ENCODE peak calls at places on chromosomes 3 and 15, in seven cellular contexts. One of them, this sample, is unnamed.

GRCh38 chr3:115227046-115227445 is 80.0 kb upstream of the ZBTB20 start:
- DNase-seq in NB4: no peak
- DNase-seq in RCC 7860: no peak
- DNase-seq in OCI-LY7: no peak
- DNase-seq in heart right ventricle: no peak
- DNase-seq in upper lobe of right lung: no peak
- DNase-seq in iPS DF 6.9: no peak
- DNase-seq in this sample: no peak

GRCh38 chr15:81296673-81297072 is 27.3 kb downstream of the STARD5 start:
- DNase-seq in NB4: peak
- DNase-seq in RCC 7860: no peak
- DNase-seq in OCI-LY7: peak
- DNase-seq in heart right ventricle: peak
- DNase-seq in upper lobe of right lung: peak
- DNase-seq in iPS DF 6.9: no peak
- DNase-seq in this sample: no peak

GRCh38 chr15:81754078-81754477 is 291.7 kb downstream of the MEX3B start:
- DNase-seq in NB4: no peak
- DNase-seq in RCC 7860: no peak
- DNase-seq in OCI-LY7: no peak
- DNase-seq in heart right ventricle: no peak
- DNase-seq in upper lobe of right lung: no peak
- DNase-seq in iPS DF 6.9: no peak
- DNase-seq in this sample: no peak

GRCh38 chr15:80076321-80077318 is 17.1 kb downstream of the ZFAND6 start:
- DNase-seq in NB4: no peak
- DNase-seq in RCC 7860: no peak
- DNase-seq in OCI-LY7: no peak
- DNase-seq in heart right ventricle: no peak
- DNase-seq in upper lobe of right lung: no peak
- DNase-seq in iPS DF 6.9: no peak
- DNase-seq in this sample: no peak

GRCh38 chr3:126104742-126105605 is 21.1 kb upstream of the SLC41A3 start:
- DNase-seq in NB4: no peak
- DNase-seq in RCC 7860: no peak
- DNase-seq in OCI-LY7: no peak
- DNase-seq in heart right ventricle: no peak
- DNase-seq in upper lobe of right lung: no peak
- DNase-seq in iPS DF 6.9: no peak
- DNase-seq in this sample: no peak

GRCh38 chr3:159760056-159760455 is 228.6 kb upstream of the IL12A start:
- DNase-seq in NB4: no peak
- DNase-seq in RCC 7860: no peak
- DNase-seq in OCI-LY7: no peak
- DNase-seq in heart right ventricle: no peak
- DNase-seq in upper lobe of right lung: no peak
- DNase-seq in iPS DF 6.9: no peak
- DNase-seq in this sample: no peak

GRCh38 chr3:187368251-187368733 is at the start of gene RTP4:
- DNase-seq in NB4: peak
- DNase-seq in RCC 7860: no peak
- DNase-seq in OCI-LY7: peak
- DNase-seq in heart right ventricle: peak
- DNase-seq in upper lobe of right lung: no peak
- DNase-seq in iPS DF 6.9: no peak
- DNase-seq in this sample: no peak

GRCh38 chr3:12420393-12420792 is 63.9 kb upstream of the TSEN2 start:
- DNase-seq in NB4: no peak
- DNase-seq in RCC 7860: no peak
- DNase-seq in OCI-LY7: no peak
- DNase-seq in heart right ventricle: no peak
- DNase-seq in upper lobe of right lung: no peak
- DNase-seq in iPS DF 6.9: no peak
- DNase-seq in this sample: no peak

GRCh38 chr3:7695067-7695466 is 806.6 kb upstream of the LMCD1 start:
- DNase-seq in NB4: no peak
- DNase-seq in RCC 7860: no peak
- DNase-seq in OCI-LY7: no peak
- DNase-seq in heart right ventricle: no peak
- DNase-seq in upper lobe of right lung: no peak
- DNase-seq in iPS DF 6.9: no peak
- DNase-seq in this sample: no peak

GRCh38 chr3:197458179-197458707 is 97.5 kb downstream of the BDH1 start:
- DNase-seq in NB4: peak
- DNase-seq in RCC 7860: no peak
- DNase-seq in OCI-LY7: no peak
- DNase-seq in heart right ventricle: no peak
- DNase-seq in upper lobe of right lung: peak
- DNase-seq in iPS DF 6.9: no peak
- DNase-seq in this sample: no peak

GRCh38 chr3:81554348-81554747 is 207.1 kb downstream of the GBE1 start:
- DNase-seq in NB4: peak
- DNase-seq in RCC 7860: no peak
- DNase-seq in OCI-LY7: no peak
- DNase-seq in heart right ventricle: no peak
- DNase-seq in upper lobe of right lung: no peak
- DNase-seq in iPS DF 6.9: no peak
- DNase-seq in this sample: no peak

GRCh38 chr3:126358038-126358815 is 1.0 kb upstream of the KLF15 start:
- DNase-seq in NB4: peak
- DNase-seq in RCC 7860: no peak
- DNase-seq in OCI-LY7: no peak
- DNase-seq in heart right ventricle: no peak
- DNase-seq in upper lobe of right lung: peak
- DNase-seq in iPS DF 6.9: peak
- DNase-seq in this sample: peak

GRCh38 chr15:80567721-80568157 is 127.4 kb upstream of the ABHD17C start:
- DNase-seq in NB4: peak
- DNase-seq in RCC 7860: peak
- DNase-seq in OCI-LY7: peak
- DNase-seq in heart right ventricle: peak
- DNase-seq in upper lobe of right lung: peak
- DNase-seq in iPS DF 6.9: peak
- DNase-seq in this sample: peak

GRCh38 chr3:69777582-69777967 is 38.3 kb downstream of the MITF start:
- DNase-seq in NB4: no peak
- DNase-seq in RCC 7860: no peak
- DNase-seq in OCI-LY7: no peak
- DNase-seq in heart right ventricle: no peak
- DNase-seq in upper lobe of right lung: no peak
- DNase-seq in iPS DF 6.9: no peak
- DNase-seq in this sample: no peak

GRCh38 chr3:160169139-160169830 is 55.9 kb upstream of the C3orf80 start:
- DNase-seq in NB4: no peak
- DNase-seq in RCC 7860: peak
- DNase-seq in OCI-LY7: no peak
- DNase-seq in heart right ventricle: no peak
- DNase-seq in upper lobe of right lung: no peak
- DNase-seq in iPS DF 6.9: no peak
- DNase-seq in this sample: no peak

GRCh38 chr15:52651868-52652267 is 27.3 kb downstream of the ATOSA start:
- DNase-seq in NB4: peak
- DNase-seq in RCC 7860: peak
- DNase-seq in OCI-LY7: no peak
- DNase-seq in heart right ventricle: peak
- DNase-seq in upper lobe of right lung: no peak
- DNase-seq in iPS DF 6.9: peak
- DNase-seq in this sample: no peak

GRCh38 chr3:2097641-2098191 is 950 bp upstream of the CNTN4 start:
- DNase-seq in NB4: no peak
- DNase-seq in RCC 7860: no peak
- DNase-seq in OCI-LY7: no peak
- DNase-seq in heart right ventricle: no peak
- DNase-seq in upper lobe of right lung: no peak
- DNase-seq in iPS DF 6.9: no peak
- DNase-seq in this sample: no peak

GRCh38 chr3:62201438-62202035 is 171.8 kb downstream of the FEZF2 start:
- DNase-seq in NB4: peak
- DNase-seq in RCC 7860: no peak
- DNase-seq in OCI-LY7: peak
- DNase-seq in heart right ventricle: no peak
- DNase-seq in upper lobe of right lung: no peak
- DNase-seq in iPS DF 6.9: no peak
- DNase-seq in this sample: no peak

GRCh38 chr3:54567949-54568348 is 359.9 kb downstream of the LRTM1 start:
- DNase-seq in NB4: no peak
- DNase-seq in RCC 7860: no peak
- DNase-seq in OCI-LY7: no peak
- DNase-seq in heart right ventricle: no peak
- DNase-seq in upper lobe of right lung: no peak
- DNase-seq in iPS DF 6.9: no peak
- DNase-seq in this sample: no peak

GRCh38 chr15:91263632-91264477 is 163.8 kb downstream of the SV2B start:
- DNase-seq in NB4: peak
- DNase-seq in RCC 7860: no peak
- DNase-seq in OCI-LY7: no peak
- DNase-seq in heart right ventricle: peak
- DNase-seq in upper lobe of right lung: no peak
- DNase-seq in iPS DF 6.9: no peak
- DNase-seq in this sample: no peak

GRCh38 chr3:124761250-124761796 is 31.1 kb downstream of the UMPS start:
- DNase-seq in NB4: peak
- DNase-seq in RCC 7860: peak
- DNase-seq in OCI-LY7: peak
- DNase-seq in heart right ventricle: peak
- DNase-seq in upper lobe of right lung: peak
- DNase-seq in iPS DF 6.9: peak
- DNase-seq in this sample: peak

GRCh38 chr3:57709559-57709958 is 16.7 kb upstream of the DENND6A start:
- DNase-seq in NB4: no peak
- DNase-seq in RCC 7860: no peak
- DNase-seq in OCI-LY7: no peak
- DNase-seq in heart right ventricle: no peak
- DNase-seq in upper lobe of right lung: no peak
- DNase-seq in iPS DF 6.9: no peak
- DNase-seq in this sample: no peak

GRCh38 chr3:98185180-98185579 is 18.7 kb downstream of the OR5H15 start:
- DNase-seq in NB4: no peak
- DNase-seq in RCC 7860: no peak
- DNase-seq in OCI-LY7: no peak
- DNase-seq in heart right ventricle: no peak
- DNase-seq in upper lobe of right lung: no peak
- DNase-seq in iPS DF 6.9: no peak
- DNase-seq in this sample: no peak

GRCh38 chr3:113227146-113227545 is 15.8 kb downstream of the BOC start:
- DNase-seq in NB4: no peak
- DNase-seq in RCC 7860: peak
- DNase-seq in OCI-LY7: no peak
- DNase-seq in heart right ventricle: no peak
- DNase-seq in upper lobe of right lung: no peak
- DNase-seq in iPS DF 6.9: no peak
- DNase-seq in this sample: no peak

GRCh38 chr3:69999191-70000027 is at the start of gene SAMMSON:
- DNase-seq in NB4: no peak
- DNase-seq in RCC 7860: no peak
- DNase-seq in OCI-LY7: no peak
- DNase-seq in heart right ventricle: no peak
- DNase-seq in upper lobe of right lung: no peak
- DNase-seq in iPS DF 6.9: no peak
- DNase-seq in this sample: peak

GRCh38 chr3:115381573-115381912 is 234.5 kb upstream of the ZBTB20 start:
- DNase-seq in NB4: no peak
- DNase-seq in RCC 7860: no peak
- DNase-seq in OCI-LY7: no peak
- DNase-seq in heart right ventricle: peak
- DNase-seq in upper lobe of right lung: no peak
- DNase-seq in iPS DF 6.9: no peak
- DNase-seq in this sample: no peak

GRCh38 chr3:4741404-4742307 is 237.6 kb upstream of the BHLHE40 start:
- DNase-seq in NB4: peak
- DNase-seq in RCC 7860: peak
- DNase-seq in OCI-LY7: no peak
- DNase-seq in heart right ventricle: peak
- DNase-seq in upper lobe of right lung: no peak
- DNase-seq in iPS DF 6.9: no peak
- DNase-seq in this sample: no peak

GRCh38 chr15:96428742-96429141 is 98.2 kb downstream of the NR2F2 start:
- DNase-seq in NB4: no peak
- DNase-seq in RCC 7860: peak
- DNase-seq in OCI-LY7: no peak
- DNase-seq in heart right ventricle: peak
- DNase-seq in upper lobe of right lung: no peak
- DNase-seq in iPS DF 6.9: no peak
- DNase-seq in this sample: no peak

GRCh38 chr3:162034368-162034767 is 537.8 kb downstream of the OTOL1 start:
- DNase-seq in NB4: no peak
- DNase-seq in RCC 7860: peak
- DNase-seq in OCI-LY7: no peak
- DNase-seq in heart right ventricle: no peak
- DNase-seq in upper lobe of right lung: no peak
- DNase-seq in iPS DF 6.9: no peak
- DNase-seq in this sample: no peak